ENCODE peak calls at places on chromosomes 16 and 17, in eight cellular contexts. U is OCI-LY7; O is hepatocyte; Q is heart right ventricle; H is psoas muscle; L is body of pancreas; X is lung; W is CD8-positive, alpha-beta T cell. R is an unnamed sample.

GRCh38 chr17:45315583-45316270 is 1.1 kb downstream of the MAP3K14 start:
- DNase-seq in O (no peak), U (peak), L (no peak), W (no peak), Q (no peak), X (no peak), H (no peak), R (no peak)

GRCh38 chr17:65783845-65784334 is 222.4 kb upstream of the AXIN2 start:
- DNase-seq in O (peak), L (no peak), X (no peak), W (no peak), H (no peak), U (no peak), Q (no peak), R (no peak)

GRCh38 chr17:80279895-80280294 is 19.2 kb downstream of the RNF213 start:
- DNase-seq in X (no peak), H (peak), Q (peak), U (no peak), L (no peak), W (no peak), O (peak), R (no peak)

GRCh38 chr17:15321556-15322250 is 19.7 kb downstream of the TEKT3 start:
- DNase-seq in W (no peak), O (no peak), Q (no peak), X (no peak), L (no peak), H (no peak), U (no peak), R (no peak)

GRCh38 chr17:43907425-43907981 is at the start of gene MPP2:
- DNase-seq in L (peak), X (peak), H (peak), O (peak), W (peak), U (peak), Q (peak), R (peak)

GRCh38 chr17:7432296-7432695 is 2.9 kb upstream of the TMEM102 start:
- DNase-seq in U (no peak), W (no peak), X (no peak), H (no peak), O (no peak), L (no peak), Q (no peak), R (no peak)

GRCh38 chr16:66036775-66037715 is 329.4 kb upstream of the CDH5 start:
- DNase-seq in H (peak), L (no peak), U (no peak), Q (no peak), X (no peak), O (peak), W (no peak), R (no peak)

GRCh38 chr16:11685844-11686618 is 17.8 kb downstream of the SNN start:
- DNase-seq in L (no peak), H (no peak), Q (no peak), U (no peak), X (no peak), W (no peak), O (no peak), R (no peak)

GRCh38 chr17:28861393-28862203 is 6.8 kb downstream of the ERAL1 start:
- DNase-seq in O (no peak), X (no peak), U (no peak), H (no peak), W (no peak), Q (no peak), L (no peak), R (no peak)

GRCh38 chr17:82339634-82340580 is 6.3 kb upstream of the SECTM1 start:
- DNase-seq in X (no peak), H (peak), Q (no peak), U (no peak), O (no peak), W (no peak), L (no peak), R (no peak)

GRCh38 chr16:86783626-86784266 is 205.4 kb downstream of the FOXL1 start:
- DNase-seq in X (no peak), L (no peak), H (no peak), U (no peak), W (no peak), Q (no peak), O (no peak), R (no peak)

GRCh38 chr16:77657016-77657415 is 65.3 kb upstream of the NUDT7 start:
- DNase-seq in X (no peak), W (no peak), L (no peak), O (peak), Q (no peak), U (no peak), H (no peak), R (no peak)

GRCh38 chr17:41315814-41316430 is 412 bp upstream of the KRTAP17-1 start:
- DNase-seq in L (no peak), W (no peak), X (no peak), O (no peak), H (no peak), Q (no peak), U (no peak), R (no peak)

GRCh38 chr16:88345031-88345942 is 37.5 kb upstream of the ZNF469 start:
- DNase-seq in O (no peak), U (no peak), X (no peak), L (no peak), W (no peak), Q (no peak), H (peak), R (peak)

GRCh38 chr17:42422958-42423712 is at the start of gene CAVIN1:
- DNase-seq in O (peak), X (peak), H (peak), W (no peak), U (no peak), Q (peak), L (peak), R (peak)

DNA sequence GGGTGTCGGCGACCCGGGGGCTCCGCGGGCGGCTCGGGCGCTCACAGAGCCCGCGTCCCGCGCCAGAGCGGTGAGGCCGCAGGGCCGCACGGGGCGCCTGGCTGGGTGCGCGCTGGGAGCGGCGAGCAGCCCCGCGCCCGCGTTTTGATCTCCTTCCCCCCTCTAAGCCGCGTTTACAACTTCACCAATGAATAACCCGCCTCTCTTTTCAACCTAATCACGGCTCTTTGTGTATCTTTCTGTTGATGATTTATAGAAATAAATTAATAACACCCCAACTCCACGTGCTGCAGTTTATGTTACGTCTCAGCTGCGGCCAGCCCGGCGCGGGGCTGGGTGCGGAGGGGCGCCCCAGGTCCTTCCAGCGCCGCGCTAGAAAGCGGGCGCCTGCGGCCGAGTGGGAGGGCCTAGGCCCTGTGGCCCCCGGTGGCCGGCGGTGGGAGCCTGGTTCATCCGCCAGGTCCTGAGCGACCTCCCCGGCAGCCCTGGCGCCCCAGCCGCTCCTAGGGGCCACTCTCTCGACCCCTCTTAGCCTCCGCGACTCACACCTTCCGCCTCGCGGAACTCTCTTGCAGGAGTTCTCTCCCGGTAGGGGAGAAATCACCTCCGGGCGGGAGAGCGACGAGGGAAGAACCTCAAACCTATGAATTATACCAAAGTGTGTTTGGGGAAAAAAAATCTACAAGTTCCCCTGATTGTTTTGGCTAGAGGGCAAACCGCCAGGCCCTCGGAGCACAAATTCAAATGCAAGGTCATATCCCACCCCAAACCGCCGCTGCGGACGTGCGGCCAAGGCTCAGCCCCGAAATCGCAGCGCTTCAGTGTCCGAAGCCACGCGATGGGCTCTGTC is 1.9 kb downstream of the HNF1B start:
- DNase-seq in W (no peak), H (no peak), L (peak), U (no peak), Q (no peak), X (no peak), O (peak), R (no peak)
- H3K4me3 ChIP-seq in W (peak), H (peak), L (peak), U (no peak), Q (peak), X (peak), O (peak), R (no peak)

DNA sequence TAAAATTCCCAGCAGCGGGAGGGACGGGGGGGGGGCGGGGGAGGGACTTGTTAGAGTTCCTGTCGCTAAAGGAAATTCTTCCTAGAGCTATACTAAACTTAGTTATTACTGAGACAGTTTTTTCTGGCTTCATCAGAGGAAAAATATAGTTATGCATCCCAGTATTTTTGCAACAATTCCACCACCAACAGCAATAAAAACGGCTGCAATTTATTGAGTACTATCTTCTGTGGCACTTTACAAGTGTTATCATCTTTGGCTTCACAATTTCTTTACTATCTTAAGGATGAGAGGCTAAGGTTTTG is 6.9 kb upstream of the DHRS7B start:
- DNase-seq in L (no peak), O (no peak), U (no peak), X (no peak), Q (no peak), W (no peak), H (no peak), R (no peak)
- TF ChIP-seq CTCF in L (peak), O (no peak), U (no peak), X (no peak), Q (no peak), W (peak), H (no peak), R (no peak)

GRCh38 chr16:57532251-57532625 is 4.1 kb downstream of the CCDC102A start:
- DNase-seq in W (no peak), H (no peak), Q (no peak), L (peak), U (peak), O (no peak), X (no peak), R (peak)
- H3K27ac ChIP-seq in W (no peak), H (no peak), Q (no peak), L (no peak), U (no peak), O (no peak), X (no peak), R (no peak)

DNA sequence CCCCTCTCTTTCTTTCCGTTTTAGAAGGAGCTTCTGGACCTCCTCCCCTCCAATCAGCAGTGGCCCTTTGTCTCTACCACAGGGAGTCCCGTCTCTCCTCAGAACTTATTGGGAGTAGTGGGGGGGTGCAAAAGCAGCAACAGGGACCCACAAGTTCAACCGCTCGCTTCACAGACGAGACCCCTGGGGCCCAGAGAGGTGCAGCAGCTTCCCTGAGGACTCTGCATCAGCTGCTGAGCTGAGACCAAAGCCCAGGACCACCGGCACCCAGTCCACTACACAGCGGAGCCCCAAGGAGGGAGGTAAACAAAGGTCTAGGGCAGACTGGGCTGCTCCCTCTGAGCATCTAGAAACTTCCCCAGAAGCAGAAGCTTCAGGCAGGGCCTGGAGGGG is 123.9 kb downstream of the SDK2 start:
- DNase-seq in L (no peak), H (peak), Q (no peak), O (no peak), X (no peak), U (no peak), W (no peak), R (no peak)
- H3K4me3 ChIP-seq in L (no peak), H (no peak), Q (no peak), O (no peak), X (no peak), U (no peak), W (no peak), R (no peak)

GRCh38 chr16:6574146-6574545 is 758.5 kb upstream of the RBFOX1 start:
- DNase-seq in L (no peak), H (no peak), U (no peak), X (no peak), Q (no peak), W (no peak), O (no peak), R (peak)

GRCh38 chr16:6576646-6577045 is 756.0 kb upstream of the RBFOX1 start:
- DNase-seq in O (no peak), W (no peak), U (no peak), L (no peak), X (no peak), H (no peak), Q (no peak), R (no peak)

GRCh38 chr16:6570520-6570919 is 762.1 kb upstream of the RBFOX1 start:
- DNase-seq in X (no peak), Q (no peak), W (no peak), H (no peak), U (no peak), O (no peak), L (no peak), R (no peak)

GRCh38 chr16:6571044-6571443 is 761.6 kb upstream of the RBFOX1 start:
- DNase-seq in W (no peak), U (no peak), Q (no peak), L (no peak), H (no peak), X (no peak), O (no peak), R (no peak)

GRCh38 chr16:6573577-6573976 is 759.1 kb upstream of the RBFOX1 start:
- DNase-seq in W (no peak), U (no peak), O (peak), H (peak), L (no peak), Q (peak), X (no peak), R (peak)
- TF ChIP-seq CTCF in W (no peak), U (no peak), O (peak), H (no peak), L (no peak), Q (no peak), X (no peak), R (peak)

GRCh38 chr16:83011939-83012338 is 385.2 kb downstream of the CDH13 start:
- DNase-seq in U (no peak), Q (no peak), W (no peak), H (no peak), L (no peak), O (no peak), X (no peak), R (no peak)
- H3K27ac ChIP-seq in U (no peak), Q (no peak), W (no peak), H (no peak), L (no peak), O (no peak), X (no peak), R (no peak)

GRCh38 chr17:76772842-76773521 is 35.1 kb downstream of the MFSD11 start:
- DNase-seq in U (peak), H (no peak), X (no peak), Q (no peak), O (peak), L (no peak), W (peak), R (no peak)
- H3K4me3 ChIP-seq in U (no peak), H (no peak), X (no peak), Q (no peak), O (no peak), L (no peak), W (peak), R (no peak)

GRCh38 chr17:58219789-58220183 is 731 bp upstream of the MKS1 start:
- DNase-seq in W (no peak), L (no peak), Q (no peak), H (no peak), U (no peak), X (no peak), O (no peak), R (no peak)

GRCh38 chr17:58210922-58211321 is 8.1 kb downstream of the MKS1 start:
- DNase-seq in W (no peak), O (no peak), Q (no peak), U (no peak), H (no peak), X (no peak), L (no peak), R (no peak)

GRCh38 chr17:58219007-58219788 is at the start of gene MKS1:
- DNase-seq in X (peak), O (peak), W (peak), Q (peak), L (peak), U (peak), H (peak), R (peak)

DNA sequence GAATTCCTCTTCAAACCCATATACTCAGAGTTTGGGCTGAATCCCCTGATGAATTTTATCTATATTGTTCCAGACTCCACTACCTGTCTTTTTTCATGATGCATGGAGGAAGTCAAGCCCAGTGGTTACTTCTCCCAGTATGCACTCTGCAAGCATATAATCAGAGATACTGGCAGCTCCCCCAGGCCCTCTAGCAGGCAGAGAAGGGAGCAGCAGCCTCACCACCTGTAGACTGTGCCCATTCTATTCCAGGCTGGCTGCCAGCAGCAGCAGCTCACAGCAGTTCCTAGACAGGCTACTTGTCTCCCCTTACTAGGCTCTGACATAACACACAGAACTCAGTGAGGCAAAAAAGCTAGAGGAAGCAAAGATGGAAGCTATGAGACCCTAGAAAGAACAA is 3.4 kb downstream of the MKS1 start:
- DNase-seq in L (no peak), X (no peak), U (peak), Q (no peak), W (no peak), H (no peak), O (no peak), R (no peak)
- TF ChIP-seq CTCF in L (no peak), X (no peak), U (peak), Q (no peak), W (no peak), H (no peak), O (no peak), R (no peak)

DNA sequence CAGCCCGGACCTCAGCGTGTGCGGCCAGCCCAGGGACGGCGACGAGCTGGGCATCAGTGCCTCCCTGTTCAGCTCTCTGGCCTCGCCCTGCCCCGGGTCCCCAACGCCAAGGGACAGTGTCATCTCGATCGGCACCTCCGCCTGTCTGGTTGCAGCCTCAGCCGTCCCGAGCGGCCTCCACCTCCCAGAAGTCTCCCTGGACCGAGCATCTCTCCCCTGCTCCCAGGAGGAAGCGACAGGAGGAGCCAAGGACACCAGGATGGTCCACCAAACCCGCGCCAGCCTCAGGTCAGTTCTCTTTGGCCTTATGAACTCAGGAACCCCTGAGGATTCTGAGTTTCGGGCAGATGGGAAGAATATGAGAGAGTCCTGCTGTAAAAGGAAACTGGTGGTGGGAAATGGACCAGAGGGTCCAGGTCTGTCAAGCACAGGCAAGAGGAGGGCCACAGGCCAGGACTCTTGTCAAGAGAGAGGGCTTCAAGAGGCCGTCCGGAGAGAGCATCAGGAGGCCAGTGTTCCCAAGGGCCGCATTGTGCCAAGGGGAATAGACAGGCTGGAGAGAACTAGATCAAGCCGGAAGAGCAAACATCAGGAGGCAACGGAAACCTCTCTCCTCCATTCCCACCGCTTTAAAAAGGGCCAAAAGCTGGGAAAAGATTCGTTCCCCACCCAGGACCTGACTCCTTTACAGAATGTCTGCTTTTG is 822 bp downstream of the HASPIN start:
- DNase-seq in U (no peak), X (no peak), L (peak), H (no peak), W (no peak), O (no peak), Q (no peak), R (no peak)
- H3K27ac ChIP-seq in U (peak), X (no peak), L (no peak), H (no peak), W (no peak), O (no peak), Q (no peak), R (no peak)

GRCh38 chr16:67169642-67170167 is 633 bp upstream of the NOL3 start:
- DNase-seq in L (no peak), H (no peak), W (peak), U (peak), X (no peak), O (peak), Q (peak), R (no peak)

GRCh38 chr16:67170168-67170947 is at the start of gene NOL3:
- DNase-seq in X (peak), H (peak), U (no peak), W (no peak), L (peak), Q (peak), O (peak), R (no peak)

GRCh38 chr16:67173323-67173722 is 3.0 kb downstream of the NOL3 start:
- DNase-seq in X (no peak), W (no peak), H (no peak), O (no peak), Q (no peak), U (no peak), L (no peak), R (no peak)

GRCh38 chr16:67169011-67169451 is 1.3 kb upstream of the NOL3 start:
- DNase-seq in W (no peak), Q (no peak), H (no peak), U (no peak), O (no peak), L (no peak), X (no peak), R (no peak)

GRCh38 chr16:67170948-67171649 is 761 bp downstream of the NOL3 start:
- DNase-seq in L (no peak), X (no peak), H (no peak), Q (no peak), O (no peak), W (no peak), U (no peak), R (no peak)
- H3K4me3 ChIP-seq in L (no peak), X (no peak), H (peak), Q (peak), O (peak), W (no peak), U (peak), R (peak)

R was measured in dorsolateral prefrontal cortex.